ENCODE peak calls at places on chromosomes 11 and 22, in eight cellular contexts. X, C, R, M, B, J, W and S are unnamed samples.

GRCh38 chr11:119983240-119983732 is 154.6 kb downstream of the TRIM29 start:
- DNase-seq in C (no peak), M (no peak), R (no peak), X (no peak), J (no peak), B (no peak), W (no peak), S (no peak)

GRCh38 chr11:117094776-117095175 is 3.5 kb downstream of the SIK3 start:
- DNase-seq in J (no peak), R (peak; percentile 12), B (no peak), W (no peak), X (peak; percentile 58), M (no peak), C (no peak), S (no peak)

GRCh38 chr11:114322934-114323333 is 26.7 kb downstream of the NNMT start:
- DNase-seq in R (no peak), C (no peak), J (no peak), W (no peak), B (no peak), X (no peak), M (no peak), S (no peak)

GRCh38 chr11:115944596-115944995 is 440.4 kb upstream of the CADM1 start:
- DNase-seq in W (no peak), R (no peak), X (no peak), B (no peak), C (no peak), J (no peak), M (no peak), S (no peak)

GRCh38 chr11:68741536-68741935 is 9.8 kb downstream of the TESMIN start:
- DNase-seq in J (no peak), X (no peak), M (no peak), B (no peak), W (no peak), C (no peak), R (no peak), S (no peak)

GRCh38 chr22:50270302-50271010 is at the start of gene MAPK11:
- DNase-seq in X (peak; percentile 72), C (peak; percentile 46), B (no peak), W (peak; percentile 71), R (peak; percentile 73), M (peak; percentile 89), J (peak; percentile 43), S (peak; percentile 85)

GRCh38 chr11:122746050-122746478 is 90.5 kb downstream of the UBASH3B start:
- DNase-seq in M (peak; percentile 80), X (no peak), C (no peak), J (no peak), R (peak; percentile 23), B (no peak), W (peak; percentile 48), S (peak; percentile 84)

GRCh38 chr22:36658900-36659299 is 44.7 kb downstream of the CACNG2 start:
- DNase-seq in J (no peak), R (no peak), C (no peak), M (no peak), W (no peak), B (no peak), X (no peak), S (no peak)

GRCh38 chr11:129315781-129316579 is 59.7 kb upstream of the BARX2 start:
- DNase-seq in R (peak; percentile 68), M (no peak), X (no peak), B (no peak), W (no peak), J (no peak), C (no peak), S (no peak)

GRCh38 chr11:10222399-10222798 is 71.6 kb downstream of the SBF2 start:
- DNase-seq in X (no peak), J (no peak), W (no peak), B (no peak), C (no peak), R (no peak), M (no peak), S (no peak)

GRCh38 chr11:58900479-58901420 is 38.5 kb upstream of the GLYATL1 start:
- DNase-seq in W (peak; percentile 7), C (peak; percentile 62), R (peak; percentile 88), J (peak; percentile 70), M (peak; percentile 60), B (peak; percentile 42), X (peak; percentile 83), S (peak; percentile 66)

GRCh38 chr22:37425800-37426531 is 1.3 kb downstream of the ELFN2 start:
- DNase-seq in J (no peak), C (no peak), R (no peak), M (no peak), W (no peak), X (no peak), B (no peak), S (no peak)

GRCh38 chr11:97537407-97538150 is 1147.8 kb downstream of the JRKL start:
- DNase-seq in M (no peak), C (no peak), B (peak; percentile 14), R (no peak), W (no peak), X (no peak), J (no peak), S (no peak)

GRCh38 chr22:19045094-19045493 is 77.1 kb downstream of the DGCR2 start:
- DNase-seq in J (no peak), X (no peak), B (no peak), M (no peak), R (no peak), W (no peak), C (no peak), S (no peak)

GRCh38 chr11:117668291-117668690 is 128.7 kb downstream of the DSCAML1 start:
- DNase-seq in R (no peak), M (no peak), X (no peak), C (no peak), J (no peak), B (no peak), W (no peak), S (no peak)

GRCh38 chr11:82250047-82250446 is 483.6 kb downstream of the FAM181B start:
- DNase-seq in C (no peak), R (no peak), W (no peak), J (no peak), M (no peak), B (no peak), X (no peak), S (no peak)

GRCh38 chr11:127653071-127653470 is 652.5 kb upstream of the KIRREL3 start:
- DNase-seq in W (no peak), B (no peak), X (no peak), J (no peak), C (no peak), R (no peak), M (no peak), S (no peak)

GRCh38 chr11:72740562-72741428 is 11.4 kb downstream of the ARAP1 start:
- DNase-seq in J (no peak), C (no peak), X (no peak), R (no peak), M (no peak), W (no peak), B (no peak), S (no peak)

GRCh38 chr11:44766972-44767278 is 40.2 kb downstream of the TSPAN18 start:
- DNase-seq in W (no peak), M (no peak), R (no peak), C (no peak), J (no peak), B (no peak), X (peak; percentile 33), S (no peak)

GRCh38 chr22:19753090-19753842 is 7.3 kb upstream of the TBX1 start:
- DNase-seq in J (no peak), X (no peak), C (no peak), B (no peak), W (no peak), M (no peak), R (no peak), S (no peak)

GRCh38 chr11:13338437-13339069 is 61.0 kb downstream of the BMAL1 start:
- DNase-seq in W (no peak), M (no peak), C (no peak), R (no peak), B (no peak), J (no peak), X (peak; percentile 76), S (no peak)

GRCh38 chr11:67604815-67605214 is 1.9 kb upstream of the NDUFV1 start:
- DNase-seq in J (no peak), R (no peak), C (no peak), M (no peak), X (no peak), B (no peak), W (no peak), S (no peak)

GRCh38 chr11:72746821-72747220 is 5.4 kb downstream of the ARAP1 start:
- DNase-seq in X (no peak), B (no peak), W (no peak), C (no peak), J (no peak), M (no peak), R (no peak), S (no peak)

GRCh38 chr22:49973018-49973965 is 12.7 kb downstream of the PIM3 start:
- DNase-seq in J (no peak), X (peak; percentile 25), B (no peak), W (no peak), C (no peak), R (no peak), M (no peak), S (no peak)

GRCh38 chr22:43891360-43892182 is at the start of gene PNPLA5:
- DNase-seq in R (no peak), X (no peak), J (no peak), W (no peak), C (no peak), M (no peak), B (no peak), S (no peak)

GRCh38 chr11:17744151-17744940 is 9.8 kb downstream of the KCNC1 start:
- DNase-seq in M (no peak), X (no peak), B (no peak), R (no peak), W (no peak), C (no peak), J (no peak), S (no peak)

GRCh38 chr11:126588630-126589491 is 233.4 kb downstream of the ST3GAL4 start:
- DNase-seq in C (no peak), X (no peak), M (no peak), J (no peak), R (no peak), B (no peak), W (no peak), S (no peak)